ENCODE peak calls at places on chromosomes 6 and 20, in six cellular contexts. H, F, V, U, P and J are unnamed samples.

GRCh38 chr6:75852721-75853120 is 103.7 kb downstream of the MYO6 start:
- DNase-seq in H (no peak), F (peak), V (no peak), U (no peak), P (no peak), J (no peak)

GRCh38 chr6:30555428-30556005 is 772 bp downstream of the GNL1 start:
- DNase-seq in H (peak), F (no peak), V (no peak), U (no peak), P (no peak), J (peak)

GRCh38 chr6:134374486-134374885 is 56.6 kb upstream of the SGK1 start:
- DNase-seq in H (no peak), F (no peak), V (no peak), U (no peak), P (no peak), J (no peak)

GRCh38 chr6:158837684-158838625 is 18.8 kb upstream of the EZR start:
- DNase-seq in H (no peak), F (no peak), V (no peak), U (no peak), P (no peak), J (no peak)

GRCh38 chr6:136635615-136636014 is 85.4 kb upstream of the MAP7 start:
- DNase-seq in H (no peak), F (no peak), V (no peak), U (no peak), P (no peak), J (no peak)

GRCh38 chr6:122180132-122180531 is 219.3 kb upstream of the HSF2 start:
- DNase-seq in H (no peak), F (peak), V (no peak), U (no peak), P (no peak), J (no peak)

GRCh38 chr6:88881451-88881850 is 82.0 kb downstream of the RNGTT start:
- DNase-seq in H (no peak), F (no peak), V (no peak), U (no peak), P (no peak), J (no peak)

GRCh38 chr6:157699777-157700636 is 123.0 kb upstream of the SNX9 start:
- DNase-seq in H (no peak), F (no peak), V (no peak), U (no peak), P (no peak), J (no peak)

GRCh38 chr20:6811262-6811661 is 43.8 kb downstream of the BMP2 start:
- DNase-seq in H (no peak), F (no peak), V (no peak), U (no peak), P (no peak), J (no peak)

GRCh38 chr6:119276211-119276610 is 73.3 kb downstream of the MAN1A1 start:
- DNase-seq in H (no peak), F (peak), V (no peak), U (no peak), P (no peak), J (no peak)

GRCh38 chr6:3162067-3162497 is 4.7 kb upstream of the TUBB2A start:
- DNase-seq in H (no peak), F (no peak), V (no peak), U (no peak), P (no peak), J (no peak)

GRCh38 chr6:14217728-14218637 is 100.4 kb downstream of the CD83 start:
- DNase-seq in H (no peak), F (no peak), V (no peak), U (no peak), P (no peak), J (no peak)

GRCh38 chr6:80163754-80164187 is 57.3 kb downstream of the BCKDHB start:
- DNase-seq in H (no peak), F (peak), V (no peak), U (no peak), P (no peak), J (no peak)

GRCh38 chr20:50163570-50164317 is 10.2 kb upstream of the PEDS1 start:
- DNase-seq in H (peak), F (peak), V (no peak), U (no peak), P (no peak), J (peak)

GRCh38 chr6:44058617-44059358 is 68.5 kb downstream of the MRPL14 start:
- DNase-seq in H (peak), F (peak), V (no peak), U (no peak), P (no peak), J (peak)

GRCh38 chr6:2725999-2726567 is 24.6 kb downstream of the MYLK4 start:
- DNase-seq in H (no peak), F (peak), V (no peak), U (no peak), P (no peak), J (no peak)

GRCh38 chr6:136351518-136352106 is 62.0 kb upstream of the BCLAF1 start:
- DNase-seq in H (no peak), F (no peak), V (no peak), U (no peak), P (no peak), J (no peak)

GRCh38 chr6:49336514-49337131 is 126.4 kb downstream of the MMUT start:
- DNase-seq in H (no peak), F (no peak), V (no peak), U (no peak), P (no peak), J (no peak)

GRCh38 chr6:47655719-47656595 is 42.4 kb upstream of the ADGRF4 start:
- DNase-seq in H (no peak), F (peak), V (no peak), U (no peak), P (no peak), J (no peak)

GRCh38 chr6:70547905-70548304 is 18.8 kb upstream of the SDHAF4 start:
- DNase-seq in H (no peak), F (no peak), V (no peak), U (no peak), P (no peak), J (no peak)

GRCh38 chr6:43667245-43668150 is 20.1 kb downstream of the MRPS18A start:
- DNase-seq in H (peak), F (peak), V (peak), U (peak), P (peak), J (peak)

GRCh38 chr20:9392892-9393857 is 121.2 kb upstream of the LAMP5 start:
- DNase-seq in H (peak), F (peak), V (no peak), U (no peak), P (peak), J (peak)

GRCh38 chr6:54037277-54037779 is 73.9 kb upstream of the MLIP start:
- DNase-seq in H (no peak), F (peak), V (no peak), U (no peak), P (peak), J (no peak)

GRCh38 chr20:20452254-20452676 is 84.4 kb downstream of the INSM1 start:
- DNase-seq in H (peak), F (peak), V (peak), U (peak), P (no peak), J (peak)